ENCODE peak calls at places on chromosomes 2 and 18, in ten cellular contexts. K, Z, T, Y, J, R, U, P, N and W are unnamed samples.
A peak's percentile ranks its signal among the peaks of the same experiment; 100 is the strongest.

GRCh38 chr18:8673276-8674209 is 31.8 kb upstream of the MTCL1 start:
- DNase-seq in K (no peak), Y (no peak), U (no peak), P (no peak), Z (no peak), T (no peak), J (no peak), N (no peak), R (no peak), W (no peak)

GRCh38 chr2:163682695-163683094 is 53.1 kb downstream of the FIGN start:
- DNase-seq in T (no peak), U (no peak), Z (no peak), P (no peak), Y (no peak), N (no peak), R (no peak), K (no peak), J (no peak), W (no peak)

GRCh38 chr2:46493971-46494250 is 14.5 kb downstream of the TMEM247 start:
- DNase-seq in T (peak; percentile 71), P (no peak), R (no peak), K (no peak), N (no peak), Z (no peak), J (no peak), U (no peak), Y (no peak), W (no peak)

GRCh38 chr2:201483337-201483736 is 31.8 kb downstream of the STRADB start:
- DNase-seq in T (no peak), P (no peak), J (no peak), Y (no peak), Z (no peak), U (no peak), N (no peak), K (no peak), R (no peak), W (no peak)

GRCh38 chr2:66268756-66269155 is 166.2 kb upstream of the MEIS1 start:
- DNase-seq in Z (no peak), U (no peak), K (no peak), P (no peak), J (no peak), Y (no peak), T (no peak), N (no peak), R (no peak), W (no peak)

GRCh38 chr18:69400976-69401474 is 337 bp downstream of the DOK6 start:
- DNase-seq in Z (no peak), J (no peak), N (no peak), T (peak; percentile 75), P (peak; percentile 69), Y (no peak), K (no peak), U (no peak), R (no peak), W (peak; percentile 23)

GRCh38 chr18:54910161-54910919 is 48.9 kb downstream of the CCDC68 start:
- DNase-seq in T (no peak), Y (no peak), N (no peak), U (no peak), Z (no peak), K (no peak), J (no peak), R (no peak), P (no peak), W (no peak)

GRCh38 chr2:216713691-216714411 is 18.5 kb upstream of the IGFBP5 start:
- DNase-seq in U (peak; percentile 3), N (peak; percentile 66), J (no peak), R (peak; percentile 58), T (no peak), Z (no peak), K (no peak), P (no peak), Y (no peak), W (no peak)

GRCh38 chr2:30265441-30266015 is 34.2 kb downstream of the LBH start:
- DNase-seq in R (no peak), K (no peak), Y (no peak), N (peak; percentile 23), U (no peak), Z (no peak), J (no peak), T (no peak), P (no peak), W (no peak)

GRCh38 chr18:50955246-50955645 is 12.6 kb upstream of the ELAC1 start:
- DNase-seq in K (no peak), R (no peak), Y (no peak), J (no peak), Z (no peak), U (no peak), T (no peak), N (no peak), P (no peak), W (no peak)

GRCh38 chr2:16148632-16149348 is 208.4 kb downstream of the MYCN start:
- DNase-seq in T (no peak), Y (no peak), U (no peak), R (no peak), J (no peak), K (no peak), Z (no peak), P (no peak), N (no peak), W (no peak)

GRCh38 chr18:23277399-23277798 is 142.1 kb downstream of the CABLES1 start:
- DNase-seq in J (no peak), Z (no peak), U (no peak), N (no peak), K (no peak), Y (no peak), P (no peak), T (no peak), R (no peak), W (no peak)

GRCh38 chr2:160309585-160309984 is 109.5 kb upstream of the ITGB6 start:
- DNase-seq in J (no peak), Z (no peak), P (no peak), K (no peak), T (no peak), R (no peak), U (no peak), Y (no peak), N (no peak), W (no peak)

GRCh38 chr2:65662654-65663432 is 230.4 kb upstream of the SPRED2 start:
- DNase-seq in U (no peak), N (peak; percentile 80), Z (no peak), K (no peak), J (no peak), T (peak; percentile 73), Y (no peak), P (no peak), R (no peak), W (no peak)

GRCh38 chr2:43270930-43271615 is 44.7 kb upstream of the ZFP36L2 start:
- DNase-seq in U (no peak), P (no peak), N (no peak), T (no peak), R (no peak), J (no peak), K (no peak), Z (no peak), Y (no peak), W (no peak)